ENCODE peak calls at places on chromosome 14, in seven cellular contexts. J is HCT116, I is lower lobe of right lung, V is mesenchymal stem cell, B is mesendoderm, U is psoas muscle, A is colonic mucosa. C is an unnamed sample. For H3K36me3 and H3K27me3, the result is how much of the 10 kb centered on the place peaks cover.

GRCh38 chr14:76918751-76919421 is 92.7 kb downstream of the LRRC74A start:
- DNase-seq in J (peak), I (peak), V (peak), B (peak), U (peak), A (peak), C (peak)

GRCh38 chr14:36771256-36771655 is 109.6 kb downstream of the PAX9 start:
- DNase-seq in J (no peak), I (no peak), V (no peak), B (no peak), U (no peak), A (peak), C (no peak)

GRCh38 chr14:75523771-75524171 is 1.5 kb downstream of the BATF start:
- DNase-seq in J (no peak), I (no peak), V (peak), B (no peak), U (no peak), A (no peak), C (no peak)

GRCh38 chr14:54676822-54677708 is 110.1 kb downstream of the SAMD4A start:
- DNase-seq in J (peak), I (no peak), V (peak), B (peak), U (no peak), A (no peak), C (peak)

GRCh38 chr14:75283162-75283883 is 4.7 kb downstream of the FOS start:
- DNase-seq in J (no peak), I (peak), V (peak), B (peak), U (no peak), A (peak), C (no peak)

GRCh38 chr14:55107766-55108554 is 21.1 kb upstream of the LGALS3 start:
- DNase-seq in J (peak), I (peak), V (peak), B (peak), U (peak), A (peak), C (peak)

GRCh38 chr14:91883770-91884169 is 16.4 kb upstream of the TC2N start:
- DNase-seq in J (no peak), I (no peak), V (no peak), B (no peak), U (peak), A (no peak), C (no peak)

GRCh38 chr14:54776361-54777001 is 126.1 kb downstream of the GCH1 start:
- DNase-seq in J (no peak), I (peak), V (peak), B (no peak), U (peak), A (no peak), C (no peak)

GRCh38 chr14:76760331-76761197 is 704 bp upstream of the VASH1 start:
- DNase-seq in J (no peak), I (no peak), V (no peak), B (no peak), U (no peak), A (no peak), C (peak)

GRCh38 chr14:21894003-21894897 is 220.6 kb upstream of the OR4E1 start:
- DNase-seq in J (no peak), I (no peak), V (no peak), B (peak), U (no peak), A (no peak), C (peak)

GRCh38 chr14:101887219-101887618 is 77.2 kb upstream of the DYNC1H1 start:
- DNase-seq in J (no peak), I (no peak), V (no peak), B (no peak), U (no peak), A (no peak), C (no peak)

GRCh38 chr14:22478670-22479069 is 110.4 kb downstream of the DAD1 start:
- DNase-seq in J (no peak), I (no peak), V (no peak), B (no peak), U (no peak), A (no peak), C (no peak)

GRCh38 chr14:72958548-72958947 is 32.3 kb downstream of the DCAF4 start:
- DNase-seq in J (no peak), I (no peak), V (no peak), B (no peak), U (no peak), A (no peak), C (no peak)

GRCh38 chr14:72961579-72962335 is 35.5 kb downstream of the DCAF4 start:
- DNase-seq in J (peak), I (no peak), V (peak), B (peak), U (no peak), A (no peak), C (no peak)

GRCh38 chr14:72966038-72966437 is 39.8 kb downstream of the DCAF4 start:
- DNase-seq in J (no peak), I (no peak), V (no peak), B (no peak), U (no peak), A (no peak), C (no peak)

GRCh38 chr14:72965249-72965648 is 39.0 kb downstream of the DCAF4 start:
- DNase-seq in J (no peak), I (no peak), V (peak), B (no peak), U (peak), A (no peak), C (no peak)

DNA sequence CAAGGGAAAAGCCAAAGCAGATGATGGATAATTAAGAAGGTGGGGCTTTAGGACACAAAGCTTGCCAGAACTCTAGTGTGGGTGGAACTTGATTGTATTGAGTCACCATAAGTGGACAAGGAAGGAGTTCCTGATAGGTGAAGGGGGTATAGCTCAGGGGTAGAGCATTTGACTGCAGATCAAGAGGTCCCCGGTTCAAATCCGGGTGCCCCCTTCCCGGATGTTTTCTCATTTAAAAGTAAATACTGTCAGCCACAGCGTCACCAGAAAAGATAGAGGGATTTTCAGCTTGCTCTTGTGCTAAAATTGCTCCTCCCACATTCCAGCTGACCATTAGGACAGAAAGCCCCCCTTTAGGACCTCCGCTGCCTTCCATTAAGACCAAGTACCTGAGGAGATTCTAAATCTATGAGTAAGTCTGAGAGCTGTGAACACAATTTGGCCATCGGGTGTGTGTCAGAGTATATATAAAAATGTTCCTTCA is 36.6 kb downstream of the DCAF4 start:
- DNase-seq in J (peak), I (no peak), V (peak), B (peak), U (no peak), A (peak), C (peak)
- H3K36me3 ChIP-seq in J (under half), I (under half), V (under half), B (under half), U (under half), A (under half), C (under half)

GRCh38 chr14:96624661-96625435 is 122.7 kb downstream of the PAPOLA start:
- DNase-seq in J (no peak), I (no peak), V (no peak), B (no peak), U (no peak), A (no peak), C (peak)

GRCh38 chr14:96626121-96626768 is 124.1 kb downstream of the PAPOLA start:
- DNase-seq in J (no peak), I (no peak), V (no peak), B (no peak), U (peak), A (no peak), C (no peak)

GRCh38 chr14:96626916-96627315 is 124.7 kb downstream of the PAPOLA start:
- DNase-seq in J (no peak), I (no peak), V (no peak), B (no peak), U (peak), A (no peak), C (peak)

GRCh38 chr14:96623676-96624484 is 121.7 kb downstream of the PAPOLA start:
- DNase-seq in J (no peak), I (no peak), V (no peak), B (no peak), U (no peak), A (no peak), C (peak)

GRCh38 chr14:96625436-96625945 is 123.3 kb downstream of the PAPOLA start:
- DNase-seq in J (no peak), I (no peak), V (no peak), B (no peak), U (peak), A (no peak), C (no peak)
- H3K27me3 ChIP-seq in J (under half), I (under half), V (under half), B (under half), U (under half), A (under half), C (under half)

GRCh38 chr14:73069585-73069984 is 11.3 kb downstream of the RBM25 start:
- DNase-seq in J (no peak), I (no peak), V (no peak), B (no peak), U (no peak), A (no peak), C (no peak)
- H3K36me3 ChIP-seq in J (under half), I (half or more), V (under half), B (under half), U (under half), A (under half), C (under half)

DNA sequence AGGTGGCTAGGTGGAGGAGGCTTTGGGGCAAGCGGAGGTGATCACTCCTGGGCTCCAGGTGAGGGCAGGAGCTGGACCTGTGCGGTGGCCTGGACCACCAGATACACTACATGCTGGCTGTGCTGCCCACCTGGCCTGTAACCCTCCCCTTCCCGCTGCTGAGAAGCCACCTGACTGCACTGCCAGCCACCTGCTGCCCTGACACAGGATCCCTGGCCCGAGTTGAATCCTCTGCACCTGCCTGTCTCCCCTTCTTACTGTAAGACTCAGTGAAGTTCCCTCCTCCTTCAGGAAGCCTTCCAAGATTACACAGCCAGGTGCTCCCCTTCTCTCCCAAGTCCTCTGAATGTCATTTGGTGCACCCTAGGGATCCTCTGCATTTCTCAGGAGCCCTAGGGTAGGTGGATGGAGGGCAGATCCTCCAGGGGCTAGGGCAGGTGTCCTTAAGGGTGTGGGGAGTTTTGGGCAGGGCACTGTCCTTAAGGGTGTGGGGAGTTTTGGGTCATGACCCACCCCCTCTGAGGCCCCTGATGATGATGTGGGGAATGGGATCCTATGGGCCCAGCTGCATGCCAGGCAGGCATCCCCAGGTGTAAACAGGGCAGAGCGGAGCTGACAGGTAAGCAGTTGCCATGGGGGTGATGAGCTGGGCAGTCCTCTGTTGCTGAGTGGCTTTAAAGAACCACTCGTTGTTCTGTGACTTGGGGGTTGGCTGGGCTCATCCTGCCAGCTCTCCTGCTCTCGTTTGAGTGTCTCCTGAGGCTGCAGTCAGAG is 6.7 kb upstream of the MTA1 start:
- DNase-seq in J (no peak), I (no peak), V (no peak), B (no peak), U (no peak), A (no peak), C (peak)
- H3K27me3 ChIP-seq in J (under half), I (under half), V (under half), B (under half), U (under half), A (under half), C (under half)

DNA sequence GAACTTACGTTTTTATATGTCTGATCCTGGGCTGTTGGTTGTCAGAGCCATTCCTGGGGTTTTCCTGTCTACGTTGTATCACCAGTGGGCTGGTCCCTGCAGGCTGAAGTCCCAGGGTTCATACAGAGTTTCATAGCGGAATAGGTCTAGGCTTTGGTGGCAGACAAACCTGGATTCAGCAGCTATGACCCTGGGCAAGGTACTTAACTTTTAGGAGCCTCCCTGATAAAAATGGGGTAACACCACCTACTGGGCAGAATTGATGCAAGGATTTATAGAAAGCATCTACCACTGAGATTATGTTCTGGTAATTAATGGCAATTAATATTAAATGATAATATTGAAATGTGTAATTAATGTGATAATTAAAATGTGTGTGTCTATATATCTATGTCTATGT is 141.2 kb downstream of the SYNE2 start:
- DNase-seq in J (no peak), I (no peak), V (no peak), B (no peak), U (no peak), A (no peak), C (no peak)
- H3K36me3 ChIP-seq in J (under half), I (half or more), V (under half), B (under half), U (half or more), A (under half), C (under half)

GRCh38 chr14:93943052-93943451 is 15.9 kb downstream of the FAM181A start:
- DNase-seq in J (no peak), I (no peak), V (peak), B (no peak), U (no peak), A (no peak), C (no peak)
- H3K27me3 ChIP-seq in J (under half), I (under half), V (under half), B (under half), U (under half), A (under half), C (under half)

GRCh38 chr14:29763342-29763858 is 164.2 kb downstream of the PRKD1 start:
- DNase-seq in J (no peak), I (no peak), V (no peak), B (no peak), U (no peak), A (no peak), C (no peak)
- H3K36me3 ChIP-seq in J (under half), I (under half), V (under half), B (under half), U (under half), A (under half), C (under half)

DNA sequence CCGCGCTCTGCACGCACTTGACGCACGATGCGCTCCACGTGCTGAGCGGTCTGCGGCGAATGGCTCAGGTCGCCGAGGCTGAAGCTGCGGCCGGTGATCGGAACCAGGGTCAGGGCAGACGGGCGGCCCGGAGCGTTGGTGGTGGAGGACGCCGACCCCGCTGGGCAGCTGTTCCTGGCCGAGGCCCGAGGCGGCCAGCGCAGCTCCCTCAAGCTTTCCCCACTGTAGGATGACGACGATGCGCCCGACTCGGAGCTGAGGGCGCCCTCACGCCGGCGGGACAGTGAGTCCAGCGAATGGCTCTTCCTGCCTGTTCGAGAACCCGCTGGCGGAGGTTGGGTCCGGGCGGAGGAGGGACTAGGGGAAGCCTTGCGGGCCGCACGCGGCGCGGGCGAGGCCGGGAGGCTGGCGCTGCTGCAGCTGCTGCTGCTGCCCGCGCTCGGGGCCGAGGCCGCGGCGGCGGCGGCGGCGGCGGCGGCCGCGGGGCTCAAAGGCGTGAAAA is 2.0 kb downstream of the CCDC177 start:
- DNase-seq in J (no peak), I (no peak), V (no peak), B (no peak), U (no peak), A (no peak), C (peak)
- H3K27me3 ChIP-seq in J (under half), I (half or more), V (half or more), B (under half), U (under half), A (half or more), C (half or more)

DNA sequence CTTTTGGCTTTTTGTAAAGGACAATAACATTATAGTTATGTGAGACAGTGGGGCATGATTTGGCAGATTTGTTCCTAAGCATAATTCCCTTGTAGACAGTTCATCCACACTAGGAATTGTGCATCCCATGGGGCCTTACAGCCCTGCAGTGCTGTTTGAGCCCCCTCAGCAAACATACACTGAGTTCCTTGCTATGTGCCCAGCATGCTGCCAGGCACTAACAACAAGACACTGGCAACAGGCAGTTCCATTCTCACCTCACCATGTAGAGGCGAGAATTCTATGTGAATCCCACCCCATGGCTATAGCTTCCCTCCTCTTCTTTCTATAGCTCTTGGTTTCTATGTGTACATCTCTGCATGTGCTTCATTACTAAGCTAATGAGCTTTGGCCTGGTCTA is 1.9 kb downstream of the THTPA start:
- DNase-seq in J (no peak), I (no peak), V (no peak), B (no peak), U (no peak), A (no peak), C (no peak)
- H3K36me3 ChIP-seq in J (under half), I (under half), V (under half), B (under half), U (under half), A (under half), C (under half)

GRCh38 chr14:56522403-56522802 is 57.2 kb upstream of the TMEM260 start:
- DNase-seq in J (no peak), I (no peak), V (no peak), B (no peak), U (no peak), A (no peak), C (no peak)

GRCh38 chr14:56528927-56529326 is 50.7 kb upstream of the TMEM260 start:
- DNase-seq in J (no peak), I (no peak), V (no peak), B (no peak), U (no peak), A (no peak), C (peak)

DNA sequence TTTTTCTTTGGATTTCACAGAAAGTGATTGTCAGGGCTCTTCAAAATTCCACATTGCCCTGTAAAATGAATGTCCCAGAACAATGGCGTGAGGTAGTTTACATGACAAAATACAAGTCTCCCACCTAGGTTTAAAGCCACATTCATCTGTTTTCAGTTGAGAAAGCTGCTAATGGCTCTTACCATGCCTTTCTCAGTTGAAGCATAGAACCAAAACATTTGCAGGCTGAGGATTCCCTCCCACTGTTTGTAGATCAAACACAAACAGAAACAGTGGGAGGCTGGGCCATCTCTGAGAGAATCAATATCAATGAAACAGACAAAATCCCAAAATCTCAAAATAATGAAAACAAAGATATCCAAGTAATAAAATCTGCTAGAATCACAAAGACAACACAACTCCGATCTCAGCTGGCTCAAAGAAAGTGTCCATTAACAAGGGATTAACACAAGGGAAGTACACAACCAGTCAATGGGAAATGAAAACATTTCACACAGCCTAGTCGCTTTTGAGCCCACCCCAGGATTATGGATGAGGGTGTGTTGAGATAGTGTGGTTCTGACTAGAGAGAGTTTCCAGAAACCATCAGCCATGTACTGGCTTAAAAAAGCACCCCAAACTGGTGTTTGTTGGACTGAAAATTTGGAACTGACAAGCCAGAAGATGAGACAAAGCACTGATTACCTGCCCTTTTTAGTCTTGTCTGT is 54.5 kb upstream of the TMEM260 start:
- DNase-seq in J (no peak), I (no peak), V (no peak), B (peak), U (no peak), A (no peak), C (peak)
- H3K27me3 ChIP-seq in J (half or more), I (under half), V (under half), B (under half), U (under half), A (under half), C (under half)

C was measured in H7.